ENCODE peak calls at places on chromosomes 12 and 14, in eight cellular contexts. One of them, this sample, is unnamed.

GRCh38 chr12:90250766-90251165 is 542.1 kb upstream of the ATP2B1 start:
- DNase-seq in PC-3: peak
- DNase-seq in A549: no peak
- DNase-seq in NCI-H510A treated with DMSO at 0.1 percent for 48 hours: no peak
- DNase-seq in RWPE1: no peak
- DNase-seq in epithelial cell of esophagus: no peak
- DNase-seq in cardiac fibroblast: peak
- DNase-seq in stimulated activated effector memory CD8-positive, alpha-beta T cell treated with anti-CD3 and anti-CD28 coated beads, Interleukin-12 subunit alpha, Interleukin-12 subunit beta, amount 100 ng/mL, for 72 hours: no peak
- DNase-seq in this sample: peak

GRCh38 chr12:25959069-25959961 is 833 bp downstream of the RASSF8 start:
- DNase-seq in RWPE1: peak
- DNase-seq in NCI-H510A treated with DMSO at 0.1 percent for 48 hours: peak
- DNase-seq in epithelial cell of esophagus: peak
- DNase-seq in stimulated activated effector memory CD8-positive, alpha-beta T cell treated with anti-CD3 and anti-CD28 coated beads, Interleukin-12 subunit alpha, Interleukin-12 subunit beta, amount 100 ng/mL, for 72 hours: no peak
- DNase-seq in A549: peak
- DNase-seq in cardiac fibroblast: peak
- DNase-seq in PC-3: peak
- DNase-seq in this sample: peak

GRCh38 chr12:71792599-71792998 is 37.9 kb downstream of the RAB21 start:
- DNase-seq in stimulated activated effector memory CD8-positive, alpha-beta T cell treated with anti-CD3 and anti-CD28 coated beads, Interleukin-12 subunit alpha, Interleukin-12 subunit beta, amount 100 ng/mL, for 72 hours: no peak
- DNase-seq in PC-3: no peak
- DNase-seq in NCI-H510A treated with DMSO at 0.1 percent for 48 hours: no peak
- DNase-seq in RWPE1: no peak
- DNase-seq in epithelial cell of esophagus: no peak
- DNase-seq in cardiac fibroblast: no peak
- DNase-seq in A549: no peak
- DNase-seq in this sample: no peak

GRCh38 chr12:121334513-121335343 is 17.5 kb downstream of the ANAPC5 start:
- DNase-seq in NCI-H510A treated with DMSO at 0.1 percent for 48 hours: peak
- DNase-seq in A549: peak
- DNase-seq in epithelial cell of esophagus: peak
- DNase-seq in PC-3: peak
- DNase-seq in RWPE1: peak
- DNase-seq in stimulated activated effector memory CD8-positive, alpha-beta T cell treated with anti-CD3 and anti-CD28 coated beads, Interleukin-12 subunit alpha, Interleukin-12 subunit beta, amount 100 ng/mL, for 72 hours: no peak
- DNase-seq in cardiac fibroblast: peak
- DNase-seq in this sample: peak

GRCh38 chr14:58638231-58639205 is 756 bp downstream of the DACT1 start:
- DNase-seq in epithelial cell of esophagus: peak
- DNase-seq in RWPE1: peak
- DNase-seq in A549: no peak
- DNase-seq in PC-3: peak
- DNase-seq in cardiac fibroblast: peak
- DNase-seq in NCI-H510A treated with DMSO at 0.1 percent for 48 hours: peak
- DNase-seq in stimulated activated effector memory CD8-positive, alpha-beta T cell treated with anti-CD3 and anti-CD28 coated beads, Interleukin-12 subunit alpha, Interleukin-12 subunit beta, amount 100 ng/mL, for 72 hours: no peak
- DNase-seq in this sample: peak

GRCh38 chr14:105187935-105188524 is 6.9 kb upstream of the NUDT14 start:
- DNase-seq in stimulated activated effector memory CD8-positive, alpha-beta T cell treated with anti-CD3 and anti-CD28 coated beads, Interleukin-12 subunit alpha, Interleukin-12 subunit beta, amount 100 ng/mL, for 72 hours: no peak
- DNase-seq in epithelial cell of esophagus: no peak
- DNase-seq in cardiac fibroblast: no peak
- DNase-seq in A549: no peak
- DNase-seq in PC-3: peak
- DNase-seq in NCI-H510A treated with DMSO at 0.1 percent for 48 hours: peak
- DNase-seq in RWPE1: no peak
- DNase-seq in this sample: no peak

GRCh38 chr14:70999117-70999516 is 91.9 kb downstream of the PCNX1 start:
- DNase-seq in RWPE1: no peak
- DNase-seq in NCI-H510A treated with DMSO at 0.1 percent for 48 hours: no peak
- DNase-seq in PC-3: no peak
- DNase-seq in stimulated activated effector memory CD8-positive, alpha-beta T cell treated with anti-CD3 and anti-CD28 coated beads, Interleukin-12 subunit alpha, Interleukin-12 subunit beta, amount 100 ng/mL, for 72 hours: no peak
- DNase-seq in epithelial cell of esophagus: no peak
- DNase-seq in cardiac fibroblast: no peak
- DNase-seq in A549: no peak
- DNase-seq in this sample: no peak

GRCh38 chr14:70096866-70097265 is 91.9 kb downstream of the SLC8A3 start:
- DNase-seq in A549: peak
- DNase-seq in NCI-H510A treated with DMSO at 0.1 percent for 48 hours: peak
- DNase-seq in epithelial cell of esophagus: peak
- DNase-seq in PC-3: peak
- DNase-seq in stimulated activated effector memory CD8-positive, alpha-beta T cell treated with anti-CD3 and anti-CD28 coated beads, Interleukin-12 subunit alpha, Interleukin-12 subunit beta, amount 100 ng/mL, for 72 hours: no peak
- DNase-seq in RWPE1: peak
- DNase-seq in cardiac fibroblast: peak
- DNase-seq in this sample: peak

GRCh38 chr14:64891173-64891838 is 11.6 kb upstream of the SPTB start:
- DNase-seq in RWPE1: no peak
- DNase-seq in A549: no peak
- DNase-seq in epithelial cell of esophagus: no peak
- DNase-seq in cardiac fibroblast: no peak
- DNase-seq in stimulated activated effector memory CD8-positive, alpha-beta T cell treated with anti-CD3 and anti-CD28 coated beads, Interleukin-12 subunit alpha, Interleukin-12 subunit beta, amount 100 ng/mL, for 72 hours: no peak
- DNase-seq in PC-3: no peak
- DNase-seq in NCI-H510A treated with DMSO at 0.1 percent for 48 hours: no peak
- DNase-seq in this sample: no peak

GRCh38 chr14:96614528-96614927 is 112.3 kb downstream of the PAPOLA start:
- DNase-seq in stimulated activated effector memory CD8-positive, alpha-beta T cell treated with anti-CD3 and anti-CD28 coated beads, Interleukin-12 subunit alpha, Interleukin-12 subunit beta, amount 100 ng/mL, for 72 hours: no peak
- DNase-seq in epithelial cell of esophagus: no peak
- DNase-seq in RWPE1: no peak
- DNase-seq in A549: no peak
- DNase-seq in NCI-H510A treated with DMSO at 0.1 percent for 48 hours: peak
- DNase-seq in cardiac fibroblast: no peak
- DNase-seq in PC-3: no peak
- DNase-seq in this sample: no peak

GRCh38 chr14:22047105-22047504 is 373.5 kb upstream of the OR4E1 start:
- DNase-seq in A549: no peak
- DNase-seq in PC-3: peak
- DNase-seq in cardiac fibroblast: no peak
- DNase-seq in epithelial cell of esophagus: peak
- DNase-seq in stimulated activated effector memory CD8-positive, alpha-beta T cell treated with anti-CD3 and anti-CD28 coated beads, Interleukin-12 subunit alpha, Interleukin-12 subunit beta, amount 100 ng/mL, for 72 hours: no peak
- DNase-seq in RWPE1: peak
- DNase-seq in NCI-H510A treated with DMSO at 0.1 percent for 48 hours: no peak
- DNase-seq in this sample: peak

GRCh38 chr12:111673503-111673902 is 12.3 kb downstream of the BRAP start:
- DNase-seq in A549: no peak
- DNase-seq in stimulated activated effector memory CD8-positive, alpha-beta T cell treated with anti-CD3 and anti-CD28 coated beads, Interleukin-12 subunit alpha, Interleukin-12 subunit beta, amount 100 ng/mL, for 72 hours: no peak
- DNase-seq in epithelial cell of esophagus: peak
- DNase-seq in NCI-H510A treated with DMSO at 0.1 percent for 48 hours: no peak
- DNase-seq in cardiac fibroblast: peak
- DNase-seq in PC-3: peak
- DNase-seq in RWPE1: no peak
- DNase-seq in this sample: peak

GRCh38 chr12:47979166-47979565 is 15.8 kb downstream of the TMEM106C start:
- DNase-seq in epithelial cell of esophagus: no peak
- DNase-seq in RWPE1: no peak
- DNase-seq in stimulated activated effector memory CD8-positive, alpha-beta T cell treated with anti-CD3 and anti-CD28 coated beads, Interleukin-12 subunit alpha, Interleukin-12 subunit beta, amount 100 ng/mL, for 72 hours: no peak
- DNase-seq in A549: no peak
- DNase-seq in cardiac fibroblast: no peak
- DNase-seq in PC-3: no peak
- DNase-seq in NCI-H510A treated with DMSO at 0.1 percent for 48 hours: no peak
- DNase-seq in this sample: no peak

GRCh38 chr12:124149287-124149686 is 145.6 kb upstream of the RFLNA start:
- DNase-seq in RWPE1: no peak
- DNase-seq in stimulated activated effector memory CD8-positive, alpha-beta T cell treated with anti-CD3 and anti-CD28 coated beads, Interleukin-12 subunit alpha, Interleukin-12 subunit beta, amount 100 ng/mL, for 72 hours: no peak
- DNase-seq in epithelial cell of esophagus: no peak
- DNase-seq in A549: no peak
- DNase-seq in NCI-H510A treated with DMSO at 0.1 percent for 48 hours: peak
- DNase-seq in cardiac fibroblast: no peak
- DNase-seq in PC-3: no peak
- DNase-seq in this sample: no peak

GRCh38 chr12:99386907-99387306 is 260.6 kb upstream of the GARIN6 start:
- DNase-seq in PC-3: peak
- DNase-seq in stimulated activated effector memory CD8-positive, alpha-beta T cell treated with anti-CD3 and anti-CD28 coated beads, Interleukin-12 subunit alpha, Interleukin-12 subunit beta, amount 100 ng/mL, for 72 hours: no peak
- DNase-seq in NCI-H510A treated with DMSO at 0.1 percent for 48 hours: peak
- DNase-seq in cardiac fibroblast: peak
- DNase-seq in epithelial cell of esophagus: peak
- DNase-seq in A549: peak
- DNase-seq in RWPE1: no peak
- DNase-seq in this sample: no peak

GRCh38 chr12:72093930-72094329 is 155.3 kb downstream of the TPH2 start:
- DNase-seq in PC-3: no peak
- DNase-seq in A549: no peak
- DNase-seq in epithelial cell of esophagus: no peak
- DNase-seq in stimulated activated effector memory CD8-positive, alpha-beta T cell treated with anti-CD3 and anti-CD28 coated beads, Interleukin-12 subunit alpha, Interleukin-12 subunit beta, amount 100 ng/mL, for 72 hours: no peak
- DNase-seq in RWPE1: no peak
- DNase-seq in cardiac fibroblast: no peak
- DNase-seq in NCI-H510A treated with DMSO at 0.1 percent for 48 hours: no peak
- DNase-seq in this sample: no peak

GRCh38 chr14:88380405-88380804 is 5.1 kb upstream of the SPATA7 start:
- DNase-seq in stimulated activated effector memory CD8-positive, alpha-beta T cell treated with anti-CD3 and anti-CD28 coated beads, Interleukin-12 subunit alpha, Interleukin-12 subunit beta, amount 100 ng/mL, for 72 hours: no peak
- DNase-seq in cardiac fibroblast: peak
- DNase-seq in RWPE1: no peak
- DNase-seq in PC-3: peak
- DNase-seq in NCI-H510A treated with DMSO at 0.1 percent for 48 hours: peak
- DNase-seq in A549: peak
- DNase-seq in epithelial cell of esophagus: peak
- DNase-seq in this sample: peak

GRCh38 chr12:19165446-19165845 is 35.9 kb downstream of the PLEKHA5 start:
- DNase-seq in stimulated activated effector memory CD8-positive, alpha-beta T cell treated with anti-CD3 and anti-CD28 coated beads, Interleukin-12 subunit alpha, Interleukin-12 subunit beta, amount 100 ng/mL, for 72 hours: no peak
- DNase-seq in RWPE1: peak
- DNase-seq in NCI-H510A treated with DMSO at 0.1 percent for 48 hours: peak
- DNase-seq in PC-3: peak
- DNase-seq in cardiac fibroblast: no peak
- DNase-seq in epithelial cell of esophagus: peak
- DNase-seq in A549: no peak
- DNase-seq in this sample: no peak

GRCh38 chr12:43293396-43293795 is 258.6 kb downstream of the ADAMTS20 start:
- DNase-seq in RWPE1: no peak
- DNase-seq in cardiac fibroblast: peak
- DNase-seq in stimulated activated effector memory CD8-positive, alpha-beta T cell treated with anti-CD3 and anti-CD28 coated beads, Interleukin-12 subunit alpha, Interleukin-12 subunit beta, amount 100 ng/mL, for 72 hours: no peak
- DNase-seq in PC-3: no peak
- DNase-seq in epithelial cell of esophagus: no peak
- DNase-seq in NCI-H510A treated with DMSO at 0.1 percent for 48 hours: no peak
- DNase-seq in A549: no peak
- DNase-seq in this sample: peak

GRCh38 chr14:63952933-63953437 is 100.2 kb downstream of the SYNE2 start:
- DNase-seq in stimulated activated effector memory CD8-positive, alpha-beta T cell treated with anti-CD3 and anti-CD28 coated beads, Interleukin-12 subunit alpha, Interleukin-12 subunit beta, amount 100 ng/mL, for 72 hours: no peak
- DNase-seq in cardiac fibroblast: peak
- DNase-seq in epithelial cell of esophagus: peak
- DNase-seq in NCI-H510A treated with DMSO at 0.1 percent for 48 hours: no peak
- DNase-seq in RWPE1: no peak
- DNase-seq in PC-3: no peak
- DNase-seq in A549: no peak
- DNase-seq in this sample: peak

GRCh38 chr12:125014526-125014925 is 21.1 kb downstream of the BRI3BP start:
- DNase-seq in RWPE1: no peak
- DNase-seq in epithelial cell of esophagus: no peak
- DNase-seq in stimulated activated effector memory CD8-positive, alpha-beta T cell treated with anti-CD3 and anti-CD28 coated beads, Interleukin-12 subunit alpha, Interleukin-12 subunit beta, amount 100 ng/mL, for 72 hours: no peak
- DNase-seq in NCI-H510A treated with DMSO at 0.1 percent for 48 hours: no peak
- DNase-seq in cardiac fibroblast: no peak
- DNase-seq in A549: no peak
- DNase-seq in PC-3: no peak
- DNase-seq in this sample: no peak

GRCh38 chr14:90671382-90671781 is 144.8 kb downstream of the TTC7B start:
- DNase-seq in PC-3: no peak
- DNase-seq in cardiac fibroblast: no peak
- DNase-seq in NCI-H510A treated with DMSO at 0.1 percent for 48 hours: no peak
- DNase-seq in RWPE1: no peak
- DNase-seq in A549: no peak
- DNase-seq in stimulated activated effector memory CD8-positive, alpha-beta T cell treated with anti-CD3 and anti-CD28 coated beads, Interleukin-12 subunit alpha, Interleukin-12 subunit beta, amount 100 ng/mL, for 72 hours: no peak
- DNase-seq in epithelial cell of esophagus: no peak
- DNase-seq in this sample: peak

GRCh38 chr12:123532021-123532420 is 1.5 kb downstream of the RILPL1 start:
- DNase-seq in PC-3: no peak
- DNase-seq in cardiac fibroblast: peak
- DNase-seq in RWPE1: no peak
- DNase-seq in epithelial cell of esophagus: peak
- DNase-seq in NCI-H510A treated with DMSO at 0.1 percent for 48 hours: no peak
- DNase-seq in stimulated activated effector memory CD8-positive, alpha-beta T cell treated with anti-CD3 and anti-CD28 coated beads, Interleukin-12 subunit alpha, Interleukin-12 subunit beta, amount 100 ng/mL, for 72 hours: peak
- DNase-seq in A549: no peak
- DNase-seq in this sample: peak

GRCh38 chr12:46702581-46703344 is 123.0 kb downstream of the SLC38A4 start:
- DNase-seq in NCI-H510A treated with DMSO at 0.1 percent for 48 hours: no peak
- DNase-seq in A549: no peak
- DNase-seq in stimulated activated effector memory CD8-positive, alpha-beta T cell treated with anti-CD3 and anti-CD28 coated beads, Interleukin-12 subunit alpha, Interleukin-12 subunit beta, amount 100 ng/mL, for 72 hours: no peak
- DNase-seq in RWPE1: peak
- DNase-seq in cardiac fibroblast: peak
- DNase-seq in epithelial cell of esophagus: peak
- DNase-seq in PC-3: no peak
- DNase-seq in this sample: no peak

GRCh38 chr12:102474438-102475064 is 5.8 kb downstream of the IGF1 start:
- DNase-seq in epithelial cell of esophagus: peak
- DNase-seq in A549: no peak
- DNase-seq in PC-3: no peak
- DNase-seq in stimulated activated effector memory CD8-positive, alpha-beta T cell treated with anti-CD3 and anti-CD28 coated beads, Interleukin-12 subunit alpha, Interleukin-12 subunit beta, amount 100 ng/mL, for 72 hours: no peak
- DNase-seq in RWPE1: no peak
- DNase-seq in cardiac fibroblast: no peak
- DNase-seq in NCI-H510A treated with DMSO at 0.1 percent for 48 hours: peak
- DNase-seq in this sample: peak

GRCh38 chr12:47904647-47905312 is at the start of gene VDR:
- DNase-seq in RWPE1: peak
- DNase-seq in PC-3: peak
- DNase-seq in cardiac fibroblast: peak
- DNase-seq in NCI-H510A treated with DMSO at 0.1 percent for 48 hours: peak
- DNase-seq in epithelial cell of esophagus: peak
- DNase-seq in stimulated activated effector memory CD8-positive, alpha-beta T cell treated with anti-CD3 and anti-CD28 coated beads, Interleukin-12 subunit alpha, Interleukin-12 subunit beta, amount 100 ng/mL, for 72 hours: peak
- DNase-seq in A549: peak
- DNase-seq in this sample: peak